ENCODE peak calls at places on chromosomes 4 and X, in seven cellular contexts. One of them, this sample, is unnamed.

GRCh38 chr4:66045913-66046312 is 375.6 kb upstream of the EPHA5 start:
- DNase-seq in frontal cortex: no peak
- DNase-seq in stimulated activated CD4-positive, alpha-beta T cell treated with anti-CD3 and anti-CD28 coated beads, Interleukin-4, amount 100 ng/mL, for 1 hour: no peak
- DNase-seq in T-helper 1 cell: no peak
- DNase-seq in hepatocyte: no peak
- DNase-seq in AG04450: no peak
- DNase-seq in choroid plexus epithelial cell: no peak
- DNase-seq in this sample: no peak

GRCh38 chrX:19709812-19710518 is 177.4 kb downstream of the SH3KBP1 start:
- DNase-seq in hepatocyte: no peak
- DNase-seq in T-helper 1 cell: no peak
- DNase-seq in AG04450: no peak
- DNase-seq in frontal cortex: no peak
- DNase-seq in stimulated activated CD4-positive, alpha-beta T cell treated with anti-CD3 and anti-CD28 coated beads, Interleukin-4, amount 100 ng/mL, for 1 hour: no peak
- DNase-seq in choroid plexus epithelial cell: peak; percentile 81
- DNase-seq in this sample: peak; percentile 93

GRCh38 chr4:43244688-43245382 is 352.3 kb downstream of the GRXCR1 start:
- DNase-seq in choroid plexus epithelial cell: no peak
- DNase-seq in AG04450: no peak
- DNase-seq in frontal cortex: no peak
- DNase-seq in hepatocyte: no peak
- DNase-seq in stimulated activated CD4-positive, alpha-beta T cell treated with anti-CD3 and anti-CD28 coated beads, Interleukin-4, amount 100 ng/mL, for 1 hour: no peak
- DNase-seq in T-helper 1 cell: no peak
- DNase-seq in this sample: no peak

GRCh38 chr4:185915817-185916216 is 103.8 kb upstream of the SORBS2 start:
- DNase-seq in frontal cortex: no peak
- DNase-seq in AG04450: no peak
- DNase-seq in choroid plexus epithelial cell: no peak
- DNase-seq in T-helper 1 cell: no peak
- DNase-seq in hepatocyte: no peak
- DNase-seq in stimulated activated CD4-positive, alpha-beta T cell treated with anti-CD3 and anti-CD28 coated beads, Interleukin-4, amount 100 ng/mL, for 1 hour: no peak
- DNase-seq in this sample: no peak

GRCh38 chr4:126541820-126542219 is 1090.9 kb upstream of the INTU start:
- DNase-seq in AG04450: no peak
- DNase-seq in stimulated activated CD4-positive, alpha-beta T cell treated with anti-CD3 and anti-CD28 coated beads, Interleukin-4, amount 100 ng/mL, for 1 hour: no peak
- DNase-seq in hepatocyte: no peak
- DNase-seq in choroid plexus epithelial cell: no peak
- DNase-seq in frontal cortex: no peak
- DNase-seq in T-helper 1 cell: no peak
- DNase-seq in this sample: no peak

GRCh38 chr4:61380865-61381264 is 180.7 kb downstream of the ADGRL3 start:
- DNase-seq in T-helper 1 cell: no peak
- DNase-seq in AG04450: no peak
- DNase-seq in choroid plexus epithelial cell: no peak
- DNase-seq in frontal cortex: no peak
- DNase-seq in stimulated activated CD4-positive, alpha-beta T cell treated with anti-CD3 and anti-CD28 coated beads, Interleukin-4, amount 100 ng/mL, for 1 hour: no peak
- DNase-seq in hepatocyte: no peak
- DNase-seq in this sample: no peak

GRCh38 chr4:48985602-48985975 is 486 bp upstream of the CWH43 start:
- DNase-seq in hepatocyte: no peak
- DNase-seq in T-helper 1 cell: no peak
- DNase-seq in choroid plexus epithelial cell: no peak
- DNase-seq in frontal cortex: no peak
- DNase-seq in stimulated activated CD4-positive, alpha-beta T cell treated with anti-CD3 and anti-CD28 coated beads, Interleukin-4, amount 100 ng/mL, for 1 hour: no peak
- DNase-seq in AG04450: no peak
- DNase-seq in this sample: no peak

GRCh38 chr4:110540606-110541440 is 64.9 kb downstream of the ENPEP start:
- DNase-seq in AG04450: no peak
- DNase-seq in hepatocyte: no peak
- DNase-seq in T-helper 1 cell: no peak
- DNase-seq in stimulated activated CD4-positive, alpha-beta T cell treated with anti-CD3 and anti-CD28 coated beads, Interleukin-4, amount 100 ng/mL, for 1 hour: no peak
- DNase-seq in choroid plexus epithelial cell: peak; percentile 72
- DNase-seq in frontal cortex: no peak
- DNase-seq in this sample: peak; percentile 98

GRCh38 chr4:63619771-63620170 is 789.5 kb downstream of the TECRL start:
- DNase-seq in stimulated activated CD4-positive, alpha-beta T cell treated with anti-CD3 and anti-CD28 coated beads, Interleukin-4, amount 100 ng/mL, for 1 hour: no peak
- DNase-seq in T-helper 1 cell: no peak
- DNase-seq in choroid plexus epithelial cell: no peak
- DNase-seq in hepatocyte: no peak
- DNase-seq in frontal cortex: no peak
- DNase-seq in AG04450: no peak
- DNase-seq in this sample: no peak

GRCh38 chr4:40699648-40700047 is 50.1 kb upstream of the NSUN7 start:
- DNase-seq in hepatocyte: no peak
- DNase-seq in stimulated activated CD4-positive, alpha-beta T cell treated with anti-CD3 and anti-CD28 coated beads, Interleukin-4, amount 100 ng/mL, for 1 hour: no peak
- DNase-seq in choroid plexus epithelial cell: peak; percentile 91
- DNase-seq in T-helper 1 cell: peak; percentile 48
- DNase-seq in AG04450: no peak
- DNase-seq in frontal cortex: no peak
- DNase-seq in this sample: peak; percentile 72

GRCh38 chr4:23680616-23681518 is 209.0 kb downstream of the PPARGC1A start:
- DNase-seq in stimulated activated CD4-positive, alpha-beta T cell treated with anti-CD3 and anti-CD28 coated beads, Interleukin-4, amount 100 ng/mL, for 1 hour: no peak
- DNase-seq in T-helper 1 cell: no peak
- DNase-seq in choroid plexus epithelial cell: peak; percentile 1
- DNase-seq in AG04450: no peak
- DNase-seq in frontal cortex: no peak
- DNase-seq in hepatocyte: no peak
- DNase-seq in this sample: peak; percentile 64

GRCh38 chr4:105838082-105838481 is 57.2 kb upstream of the NPNT start:
- DNase-seq in stimulated activated CD4-positive, alpha-beta T cell treated with anti-CD3 and anti-CD28 coated beads, Interleukin-4, amount 100 ng/mL, for 1 hour: no peak
- DNase-seq in frontal cortex: no peak
- DNase-seq in hepatocyte: no peak
- DNase-seq in choroid plexus epithelial cell: no peak
- DNase-seq in AG04450: no peak
- DNase-seq in T-helper 1 cell: no peak
- DNase-seq in this sample: no peak

GRCh38 chr4:144174401-144175067 is 34.0 kb upstream of the GYPA start:
- DNase-seq in AG04450: peak; percentile 32
- DNase-seq in hepatocyte: peak; percentile 74
- DNase-seq in stimulated activated CD4-positive, alpha-beta T cell treated with anti-CD3 and anti-CD28 coated beads, Interleukin-4, amount 100 ng/mL, for 1 hour: no peak
- DNase-seq in choroid plexus epithelial cell: peak; percentile 84
- DNase-seq in frontal cortex: peak; percentile 2
- DNase-seq in T-helper 1 cell: peak; percentile 78
- DNase-seq in this sample: peak; percentile 62

GRCh38 chr4:147480891-147481576 is at the start of gene EDNRA:
- DNase-seq in T-helper 1 cell: no peak
- DNase-seq in AG04450: no peak
- DNase-seq in frontal cortex: no peak
- DNase-seq in stimulated activated CD4-positive, alpha-beta T cell treated with anti-CD3 and anti-CD28 coated beads, Interleukin-4, amount 100 ng/mL, for 1 hour: no peak
- DNase-seq in hepatocyte: peak; percentile 54
- DNase-seq in choroid plexus epithelial cell: peak; percentile 67
- DNase-seq in this sample: peak; percentile 46

GRCh38 chr4:139704915-139705485 is 39.4 kb downstream of the MGST2 start:
- DNase-seq in stimulated activated CD4-positive, alpha-beta T cell treated with anti-CD3 and anti-CD28 coated beads, Interleukin-4, amount 100 ng/mL, for 1 hour: no peak
- DNase-seq in hepatocyte: no peak
- DNase-seq in choroid plexus epithelial cell: peak; percentile 41
- DNase-seq in AG04450: no peak
- DNase-seq in T-helper 1 cell: no peak
- DNase-seq in frontal cortex: no peak
- DNase-seq in this sample: peak; percentile 44

GRCh38 chrX:39320165-39320564 is 518.9 kb downstream of the MID1IP1 start:
- DNase-seq in T-helper 1 cell: no peak
- DNase-seq in hepatocyte: no peak
- DNase-seq in choroid plexus epithelial cell: no peak
- DNase-seq in frontal cortex: no peak
- DNase-seq in stimulated activated CD4-positive, alpha-beta T cell treated with anti-CD3 and anti-CD28 coated beads, Interleukin-4, amount 100 ng/mL, for 1 hour: no peak
- DNase-seq in AG04450: no peak
- DNase-seq in this sample: no peak

GRCh38 chr4:87353592-87353991 is 30.9 kb upstream of the HSD17B13 start:
- DNase-seq in AG04450: peak; percentile 10
- DNase-seq in stimulated activated CD4-positive, alpha-beta T cell treated with anti-CD3 and anti-CD28 coated beads, Interleukin-4, amount 100 ng/mL, for 1 hour: peak; percentile 11
- DNase-seq in frontal cortex: no peak
- DNase-seq in choroid plexus epithelial cell: peak; percentile 79
- DNase-seq in T-helper 1 cell: peak; percentile 2
- DNase-seq in hepatocyte: peak; percentile 62
- DNase-seq in this sample: peak; percentile 62

GRCh38 chr4:35182451-35182850 is 1061.9 kb downstream of the ARAP2 start:
- DNase-seq in hepatocyte: no peak
- DNase-seq in T-helper 1 cell: no peak
- DNase-seq in stimulated activated CD4-positive, alpha-beta T cell treated with anti-CD3 and anti-CD28 coated beads, Interleukin-4, amount 100 ng/mL, for 1 hour: no peak
- DNase-seq in frontal cortex: no peak
- DNase-seq in choroid plexus epithelial cell: no peak
- DNase-seq in AG04450: no peak
- DNase-seq in this sample: no peak

GRCh38 chr4:147096667-147097604 is 151.3 kb upstream of the TTC29 start:
- DNase-seq in frontal cortex: no peak
- DNase-seq in stimulated activated CD4-positive, alpha-beta T cell treated with anti-CD3 and anti-CD28 coated beads, Interleukin-4, amount 100 ng/mL, for 1 hour: no peak
- DNase-seq in choroid plexus epithelial cell: peak; percentile 82
- DNase-seq in hepatocyte: peak; percentile 61
- DNase-seq in AG04450: peak; percentile 15
- DNase-seq in T-helper 1 cell: peak; percentile 20
- DNase-seq in this sample: peak; percentile 60

GRCh38 chr4:186651624-186652023 is 72.0 kb downstream of the FAT1 start:
- DNase-seq in hepatocyte: peak; percentile 60
- DNase-seq in frontal cortex: peak; percentile 12
- DNase-seq in stimulated activated CD4-positive, alpha-beta T cell treated with anti-CD3 and anti-CD28 coated beads, Interleukin-4, amount 100 ng/mL, for 1 hour: no peak
- DNase-seq in choroid plexus epithelial cell: peak; percentile 69
- DNase-seq in AG04450: no peak
- DNase-seq in T-helper 1 cell: no peak
- DNase-seq in this sample: no peak

GRCh38 chr4:167578906-167579305 is 344.6 kb upstream of the SPOCK3 start:
- DNase-seq in stimulated activated CD4-positive, alpha-beta T cell treated with anti-CD3 and anti-CD28 coated beads, Interleukin-4, amount 100 ng/mL, for 1 hour: no peak
- DNase-seq in choroid plexus epithelial cell: no peak
- DNase-seq in frontal cortex: no peak
- DNase-seq in hepatocyte: no peak
- DNase-seq in AG04450: no peak
- DNase-seq in T-helper 1 cell: no peak
- DNase-seq in this sample: no peak

GRCh38 chrX:105302246-105302645 is 81.8 kb upstream of the TEX13A start:
- DNase-seq in hepatocyte: no peak
- DNase-seq in choroid plexus epithelial cell: no peak
- DNase-seq in frontal cortex: no peak
- DNase-seq in stimulated activated CD4-positive, alpha-beta T cell treated with anti-CD3 and anti-CD28 coated beads, Interleukin-4, amount 100 ng/mL, for 1 hour: no peak
- DNase-seq in T-helper 1 cell: no peak
- DNase-seq in AG04450: no peak
- DNase-seq in this sample: peak; percentile 0

GRCh38 chr4:169621754-169622481 is 1.5 kb downstream of the CLCN3 start:
- DNase-seq in hepatocyte: peak; percentile 29
- DNase-seq in stimulated activated CD4-positive, alpha-beta T cell treated with anti-CD3 and anti-CD28 coated beads, Interleukin-4, amount 100 ng/mL, for 1 hour: no peak
- DNase-seq in T-helper 1 cell: peak; percentile 77
- DNase-seq in choroid plexus epithelial cell: peak; percentile 84
- DNase-seq in AG04450: peak; percentile 77
- DNase-seq in frontal cortex: no peak
- DNase-seq in this sample: peak; percentile 69

GRCh38 chr4:97367878-97368277 is 775.4 kb downstream of the STPG2 start:
- DNase-seq in frontal cortex: no peak
- DNase-seq in AG04450: no peak
- DNase-seq in T-helper 1 cell: no peak
- DNase-seq in stimulated activated CD4-positive, alpha-beta T cell treated with anti-CD3 and anti-CD28 coated beads, Interleukin-4, amount 100 ng/mL, for 1 hour: no peak
- DNase-seq in choroid plexus epithelial cell: peak; percentile 73
- DNase-seq in hepatocyte: peak; percentile 10
- DNase-seq in this sample: peak; percentile 94

GRCh38 chr4:8435656-8436121 is 4.8 kb downstream of the ACOX3 start:
- DNase-seq in hepatocyte: no peak
- DNase-seq in choroid plexus epithelial cell: peak; percentile 56
- DNase-seq in AG04450: no peak
- DNase-seq in T-helper 1 cell: peak; percentile 60
- DNase-seq in frontal cortex: no peak
- DNase-seq in stimulated activated CD4-positive, alpha-beta T cell treated with anti-CD3 and anti-CD28 coated beads, Interleukin-4, amount 100 ng/mL, for 1 hour: peak; percentile 9
- DNase-seq in this sample: no peak

GRCh38 chr4:173171987-173172386 is 3.4 kb downstream of the GALNT7 start:
- DNase-seq in frontal cortex: no peak
- DNase-seq in stimulated activated CD4-positive, alpha-beta T cell treated with anti-CD3 and anti-CD28 coated beads, Interleukin-4, amount 100 ng/mL, for 1 hour: no peak
- DNase-seq in hepatocyte: no peak
- DNase-seq in T-helper 1 cell: no peak
- DNase-seq in AG04450: no peak
- DNase-seq in choroid plexus epithelial cell: no peak
- DNase-seq in this sample: no peak

GRCh38 chr4:15420642-15421041 is 7.2 kb upstream of the C1QTNF7 start:
- DNase-seq in AG04450: peak; percentile 49
- DNase-seq in hepatocyte: no peak
- DNase-seq in choroid plexus epithelial cell: peak; percentile 90
- DNase-seq in stimulated activated CD4-positive, alpha-beta T cell treated with anti-CD3 and anti-CD28 coated beads, Interleukin-4, amount 100 ng/mL, for 1 hour: no peak
- DNase-seq in T-helper 1 cell: no peak
- DNase-seq in frontal cortex: no peak
- DNase-seq in this sample: peak; percentile 83

GRCh38 chr4:53987761-53988171 is 76.6 kb downstream of the CHIC2 start:
- DNase-seq in hepatocyte: peak; percentile 10
- DNase-seq in frontal cortex: no peak
- DNase-seq in AG04450: peak; percentile 18
- DNase-seq in T-helper 1 cell: no peak
- DNase-seq in stimulated activated CD4-positive, alpha-beta T cell treated with anti-CD3 and anti-CD28 coated beads, Interleukin-4, amount 100 ng/mL, for 1 hour: no peak
- DNase-seq in choroid plexus epithelial cell: peak; percentile 64
- DNase-seq in this sample: peak; percentile 82

GRCh38 chrX:39449352-39449751 is 648.1 kb downstream of the MID1IP1 start:
- DNase-seq in AG04450: no peak
- DNase-seq in T-helper 1 cell: no peak
- DNase-seq in frontal cortex: no peak
- DNase-seq in choroid plexus epithelial cell: no peak
- DNase-seq in stimulated activated CD4-positive, alpha-beta T cell treated with anti-CD3 and anti-CD28 coated beads, Interleukin-4, amount 100 ng/mL, for 1 hour: no peak
- DNase-seq in hepatocyte: no peak
- DNase-seq in this sample: no peak

GRCh38 chrX:66017659-66018170 is 22.2 kb downstream of the VSIG4 start:
- DNase-seq in hepatocyte: no peak
- DNase-seq in choroid plexus epithelial cell: no peak
- DNase-seq in stimulated activated CD4-positive, alpha-beta T cell treated with anti-CD3 and anti-CD28 coated beads, Interleukin-4, amount 100 ng/mL, for 1 hour: no peak
- DNase-seq in AG04450: no peak
- DNase-seq in T-helper 1 cell: no peak
- DNase-seq in frontal cortex: no peak
- DNase-seq in this sample: no peak

GRCh38 chr4:113057891-113058290 is 8.4 kb downstream of the ANK2 start:
- DNase-seq in frontal cortex: no peak
- DNase-seq in hepatocyte: no peak
- DNase-seq in AG04450: no peak
- DNase-seq in choroid plexus epithelial cell: peak; percentile 9
- DNase-seq in T-helper 1 cell: no peak
- DNase-seq in stimulated activated CD4-positive, alpha-beta T cell treated with anti-CD3 and anti-CD28 coated beads, Interleukin-4, amount 100 ng/mL, for 1 hour: no peak
- DNase-seq in this sample: peak; percentile 88

GRCh38 chrX:69165116-69165651 is at the start of gene PJA1:
- DNase-seq in frontal cortex: peak; percentile 76
- DNase-seq in choroid plexus epithelial cell: peak; percentile 75
- DNase-seq in stimulated activated CD4-positive, alpha-beta T cell treated with anti-CD3 and anti-CD28 coated beads, Interleukin-4, amount 100 ng/mL, for 1 hour: peak; percentile 71
- DNase-seq in AG04450: no peak
- DNase-seq in T-helper 1 cell: peak; percentile 76
- DNase-seq in hepatocyte: peak; percentile 80
- DNase-seq in this sample: peak; percentile 56

GRCh38 chr4:86595426-86595805 is 1.3 kb downstream of the PTPN13 start:
- DNase-seq in choroid plexus epithelial cell: no peak
- DNase-seq in hepatocyte: peak; percentile 30
- DNase-seq in frontal cortex: no peak
- DNase-seq in stimulated activated CD4-positive, alpha-beta T cell treated with anti-CD3 and anti-CD28 coated beads, Interleukin-4, amount 100 ng/mL, for 1 hour: no peak
- DNase-seq in AG04450: no peak
- DNase-seq in T-helper 1 cell: peak; percentile 4
- DNase-seq in this sample: peak; percentile 7

GRCh38 chrX:118562574-118563164 is 67.1 kb downstream of the DOCK11 start:
- DNase-seq in stimulated activated CD4-positive, alpha-beta T cell treated with anti-CD3 and anti-CD28 coated beads, Interleukin-4, amount 100 ng/mL, for 1 hour: no peak
- DNase-seq in choroid plexus epithelial cell: peak; percentile 41
- DNase-seq in frontal cortex: no peak
- DNase-seq in AG04450: no peak
- DNase-seq in T-helper 1 cell: no peak
- DNase-seq in hepatocyte: no peak
- DNase-seq in this sample: no peak

GRCh38 chrX:110006161-110006560 is 3.2 kb downstream of the TMEM164 start:
- DNase-seq in hepatocyte: no peak
- DNase-seq in AG04450: no peak
- DNase-seq in choroid plexus epithelial cell: no peak
- DNase-seq in frontal cortex: no peak
- DNase-seq in T-helper 1 cell: no peak
- DNase-seq in stimulated activated CD4-positive, alpha-beta T cell treated with anti-CD3 and anti-CD28 coated beads, Interleukin-4, amount 100 ng/mL, for 1 hour: no peak
- DNase-seq in this sample: no peak